ENCODE peak calls at places on chromosomes 3 and 15, in eight cellular contexts. A, R, L, S, W, U, P and G are unnamed samples.

GRCh38 chr15:29140475-29141172 is 129.0 kb downstream of the NSMCE3 start:
- DNase-seq in A (no peak), R (no peak), L (no peak), S (no peak), W (no peak), U (no peak), P (no peak), G (no peak)

GRCh38 chr3:81216192-81216591 is 545.3 kb downstream of the GBE1 start:
- DNase-seq in A (peak), R (no peak), L (no peak), S (peak), W (no peak), U (no peak), P (no peak), G (peak)

GRCh38 chr15:25863067-25863967 is at the start of gene ATP10A:
- DNase-seq in A (peak), R (peak), L (peak), S (no peak), W (peak), U (no peak), P (no peak), G (no peak)

GRCh38 chr15:52052076-52052935 is 33.3 kb downstream of the MAPK6 start:
- DNase-seq in A (no peak), R (no peak), L (no peak), S (no peak), W (no peak), U (no peak), P (no peak), G (no peak)

GRCh38 chr3:42164635-42165034 is 73.5 kb downstream of the TRAK1 start:
- DNase-seq in A (no peak), R (no peak), L (no peak), S (no peak), W (no peak), U (no peak), P (no peak), G (no peak)

GRCh38 chr3:168165390-168166269 is 69.9 kb upstream of the GOLIM4 start:
- DNase-seq in A (peak), R (no peak), L (peak), S (peak), W (peak), U (peak), P (peak), G (peak)

GRCh38 chr3:42118762-42119361 is 27.7 kb downstream of the TRAK1 start:
- DNase-seq in A (peak), R (no peak), L (peak), S (peak), W (peak), U (peak), P (peak), G (peak)

GRCh38 chr15:53251998-53252397 is 461.9 kb upstream of the ONECUT1 start:
- DNase-seq in A (no peak), R (no peak), L (no peak), S (no peak), W (no peak), U (peak), P (no peak), G (no peak)

GRCh38 chr15:85005319-85005718 is 23.7 kb downstream of the PDE8A start:
- DNase-seq in A (no peak), R (no peak), L (no peak), S (no peak), W (no peak), U (no peak), P (no peak), G (no peak)

GRCh38 chr3:12705374-12705926 is 41.5 kb upstream of the RAF1 start:
- DNase-seq in A (no peak), R (no peak), L (no peak), S (no peak), W (no peak), U (no peak), P (no peak), G (no peak)

GRCh38 chr3:62119139-62119538 is 254.2 kb downstream of the FEZF2 start:
- DNase-seq in A (peak), R (no peak), L (no peak), S (no peak), W (no peak), U (no peak), P (no peak), G (no peak)

GRCh38 chr15:57060799-57061198 is 142.4 kb downstream of the TCF12 start:
- DNase-seq in A (peak), R (no peak), L (no peak), S (peak), W (peak), U (no peak), P (no peak), G (peak)

GRCh38 chr3:176663819-176664218 is 533.5 kb downstream of the TBL1XR1 start:
- DNase-seq in A (peak), R (no peak), L (peak), S (peak), W (peak), U (peak), P (no peak), G (peak)

GRCh38 chr3:186260726-186261125 is 101.3 kb downstream of the DGKG start:
- DNase-seq in A (no peak), R (no peak), L (no peak), S (no peak), W (no peak), U (no peak), P (no peak), G (no peak)

GRCh38 chr15:79341361-79341760 is 30.4 kb downstream of the TMED3 start:
- DNase-seq in A (no peak), R (no peak), L (no peak), S (no peak), W (no peak), U (no peak), P (no peak), G (no peak)

GRCh38 chr3:55488398-55489055 is 1.4 kb upstream of the WNT5A start:
- DNase-seq in A (peak), R (no peak), L (peak), S (peak), W (peak), U (peak), P (peak), G (peak)

GRCh38 chr3:146243559-146243958 is 7.3 kb downstream of the PLSCR4 start:
- DNase-seq in A (no peak), R (no peak), L (no peak), S (no peak), W (no peak), U (no peak), P (no peak), G (no peak)

GRCh38 chr15:69146724-69147435 is 13.6 kb upstream of the GLCE start:
- DNase-seq in A (no peak), R (no peak), L (no peak), S (no peak), W (no peak), U (no peak), P (no peak), G (no peak)

GRCh38 chr3:161031134-161031533 is 74.0 kb downstream of the B3GALNT1 start:
- DNase-seq in A (no peak), R (no peak), L (no peak), S (peak), W (no peak), U (no peak), P (no peak), G (no peak)

DNA sequence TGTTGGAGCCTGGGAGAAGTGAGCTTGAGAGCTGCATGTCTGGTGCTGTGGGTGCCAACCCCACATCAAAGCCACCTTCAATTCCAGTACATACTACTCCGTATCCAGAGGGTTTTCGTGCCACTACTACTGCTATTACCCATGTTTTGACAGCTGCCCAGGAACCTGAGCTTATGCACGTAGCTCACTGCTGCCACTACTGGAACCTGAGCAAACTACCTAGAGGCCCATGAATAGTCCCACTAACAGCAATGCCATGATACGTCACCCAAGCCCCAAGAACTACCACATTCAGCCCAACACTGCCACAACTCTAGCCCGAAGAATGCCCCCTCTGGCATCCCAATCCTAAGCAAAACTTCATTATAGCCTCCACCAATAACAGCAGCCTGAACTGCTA is 215.2 kb upstream of the BCHE start:
- DNase-seq in A (no peak), R (no peak), L (peak), S (no peak), W (no peak), U (no peak), P (no peak), G (no peak)
- TF ChIP-seq CTCF in A (no peak), R (no peak), L (peak), S (no peak), W (no peak), U (no peak), P (no peak), G (no peak)

GRCh38 chr3:192824313-192824712 is 93.3 kb downstream of the MB21D2 start:
- DNase-seq in A (no peak), R (no peak), L (no peak), S (no peak), W (no peak), U (no peak), P (no peak), G (no peak)

GRCh38 chr3:192827863-192828594 is 89.6 kb downstream of the MB21D2 start:
- DNase-seq in A (no peak), R (no peak), L (no peak), S (no peak), W (no peak), U (no peak), P (no peak), G (no peak)

GRCh38 chr3:192825191-192825590 is 92.5 kb downstream of the MB21D2 start:
- DNase-seq in A (no peak), R (no peak), L (no peak), S (no peak), W (no peak), U (no peak), P (no peak), G (no peak)

GRCh38 chr3:192827208-192827607 is 90.4 kb downstream of the MB21D2 start:
- DNase-seq in A (peak), R (no peak), L (no peak), S (no peak), W (no peak), U (no peak), P (no peak), G (no peak)

GRCh38 chr3:192825657-192826200 is 91.9 kb downstream of the MB21D2 start:
- DNase-seq in A (peak), R (no peak), L (no peak), S (peak), W (no peak), U (peak), P (no peak), G (peak)
- TF ChIP-seq CTCF in A (peak), R (peak), L (peak), S (no peak), W (peak), U (peak), P (peak), G (no peak)

GRCh38 chr3:51819709-51820406 is 40.8 kb upstream of the IQCF6 start:
- DNase-seq in A (no peak), R (no peak), L (peak), S (peak), W (no peak), U (no peak), P (peak), G (no peak)
- TF ChIP-seq CTCF in A (peak), R (peak), L (peak), S (peak), W (peak), U (no peak), P (peak), G (no peak)

DNA sequence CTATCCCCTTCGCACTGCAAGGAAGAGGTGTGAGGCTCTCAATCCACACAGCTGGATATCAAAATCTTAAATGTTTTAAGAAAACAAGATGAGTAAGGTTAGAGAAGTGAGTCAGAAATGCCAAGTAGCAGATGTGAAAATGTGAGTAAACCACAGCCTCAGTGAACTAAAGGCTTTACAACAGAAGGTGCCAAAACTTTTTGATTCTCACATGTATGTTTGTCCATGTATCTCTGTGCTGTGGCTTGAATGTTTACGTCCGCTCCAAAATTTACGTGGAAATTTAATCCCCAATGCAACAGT is 126.8 kb upstream of the PFN2 start:
- DNase-seq in A (peak), R (no peak), L (no peak), S (peak), W (peak), U (no peak), P (no peak), G (no peak)
- TF ChIP-seq CTCF in A (no peak), R (no peak), L (no peak), S (no peak), W (no peak), U (no peak), P (no peak), G (no peak)

GRCh38 chr3:120355486-120355885 is 6.3 kb upstream of the LRRC58 start:
- DNase-seq in A (no peak), R (no peak), L (no peak), S (no peak), W (no peak), U (no peak), P (no peak), G (no peak)

GRCh38 chr3:120352017-120352416 is 2.9 kb upstream of the LRRC58 start:
- DNase-seq in A (no peak), R (no peak), L (no peak), S (no peak), W (no peak), U (no peak), P (no peak), G (no peak)

GRCh38 chr3:120353463-120353862 is 4.3 kb upstream of the LRRC58 start:
- DNase-seq in A (no peak), R (no peak), L (no peak), S (peak), W (no peak), U (no peak), P (no peak), G (no peak)

GRCh38 chr3:120357807-120358206 is 8.7 kb upstream of the LRRC58 start:
- DNase-seq in A (no peak), R (no peak), L (no peak), S (no peak), W (no peak), U (no peak), P (no peak), G (no peak)
- TF ChIP-seq CTCF in A (no peak), R (no peak), L (no peak), S (no peak), W (no peak), U (no peak), P (peak), G (no peak)

DNA sequence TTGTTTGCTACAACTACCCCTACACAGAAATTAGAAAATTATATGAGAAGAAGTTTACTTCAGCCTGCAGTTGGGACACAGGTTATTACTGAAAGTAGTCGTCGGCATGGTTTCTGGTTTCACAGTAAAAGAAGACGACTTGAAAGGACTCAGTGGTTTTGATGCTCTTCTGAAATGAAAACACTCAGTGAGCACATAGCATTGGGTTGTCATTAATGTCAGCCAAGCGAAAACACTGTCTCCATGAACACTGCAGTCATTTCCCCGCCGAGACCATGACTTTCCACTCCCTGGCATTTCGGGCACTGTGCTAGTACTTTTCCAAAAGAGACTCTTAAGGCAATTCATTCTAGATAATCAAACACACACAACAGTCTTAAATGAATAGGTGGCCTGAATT is 69.2 kb upstream of the ICE2 start:
- DNase-seq in A (no peak), R (no peak), L (no peak), S (no peak), W (no peak), U (no peak), P (peak), G (no peak)
- TF ChIP-seq CTCF in A (no peak), R (no peak), L (no peak), S (no peak), W (no peak), U (no peak), P (no peak), G (no peak)